ENCODE peak calls at places on chromosomes 1 and 21, in nine cellular contexts. One of them, this sample, is unnamed.

GRCh38 chr1:150551784-150552691 is 2.8 kb downstream of the ADAMTSL4 start:
- DNase-seq in hypothalamus: peak; percentile 38
- DNase-seq in activated CD4-positive, alpha-beta T cell treated with anti-CD3 and anti-CD28 coated beads, Interleukin-2, amount 50 U/mL, for 24 hours: no peak
- DNase-seq in head of caudate nucleus: peak; percentile 39
- DNase-seq in mammary epithelial cell: peak; percentile 70
- DNase-seq in iPS-NIHi11: peak; percentile 29
- DNase-seq in MM.1S: no peak
- DNase-seq in NCI-H1930: no peak
- DNase-seq in left ventricle myocardium inferior: peak; percentile 86
- DNase-seq in this sample: no peak

GRCh38 chr1:168301664-168302320 is 21.1 kb downstream of the TBX19 start:
- DNase-seq in mammary epithelial cell: peak; percentile 94
- DNase-seq in hypothalamus: no peak
- DNase-seq in MM.1S: no peak
- DNase-seq in activated CD4-positive, alpha-beta T cell treated with anti-CD3 and anti-CD28 coated beads, Interleukin-2, amount 50 U/mL, for 24 hours: no peak
- DNase-seq in NCI-H1930: no peak
- DNase-seq in iPS-NIHi11: no peak
- DNase-seq in left ventricle myocardium inferior: no peak
- DNase-seq in head of caudate nucleus: no peak
- DNase-seq in this sample: no peak

GRCh38 chr1:32250893-32251716 is at the start of gene LCK:
- DNase-seq in NCI-H1930: no peak
- DNase-seq in hypothalamus: no peak
- DNase-seq in head of caudate nucleus: no peak
- DNase-seq in left ventricle myocardium inferior: no peak
- DNase-seq in iPS-NIHi11: no peak
- DNase-seq in mammary epithelial cell: no peak
- DNase-seq in MM.1S: no peak
- DNase-seq in activated CD4-positive, alpha-beta T cell treated with anti-CD3 and anti-CD28 coated beads, Interleukin-2, amount 50 U/mL, for 24 hours: no peak
- DNase-seq in this sample: no peak

GRCh38 chr1:33320619-33321165 is at the start of gene A3GALT2:
- DNase-seq in NCI-H1930: no peak
- DNase-seq in left ventricle myocardium inferior: no peak
- DNase-seq in activated CD4-positive, alpha-beta T cell treated with anti-CD3 and anti-CD28 coated beads, Interleukin-2, amount 50 U/mL, for 24 hours: no peak
- DNase-seq in mammary epithelial cell: no peak
- DNase-seq in hypothalamus: no peak
- DNase-seq in head of caudate nucleus: no peak
- DNase-seq in iPS-NIHi11: no peak
- DNase-seq in MM.1S: no peak
- DNase-seq in this sample: no peak

GRCh38 chr1:177779325-177779965 is 190.4 kb downstream of the SEC16B start:
- DNase-seq in MM.1S: no peak
- DNase-seq in left ventricle myocardium inferior: no peak
- DNase-seq in iPS-NIHi11: peak; percentile 22
- DNase-seq in mammary epithelial cell: no peak
- DNase-seq in activated CD4-positive, alpha-beta T cell treated with anti-CD3 and anti-CD28 coated beads, Interleukin-2, amount 50 U/mL, for 24 hours: no peak
- DNase-seq in hypothalamus: no peak
- DNase-seq in head of caudate nucleus: no peak
- DNase-seq in NCI-H1930: no peak
- DNase-seq in this sample: no peak

GRCh38 chr21:39016740-39017315 is 166.4 kb downstream of the PSMG1 start:
- DNase-seq in NCI-H1930: no peak
- DNase-seq in mammary epithelial cell: no peak
- DNase-seq in head of caudate nucleus: no peak
- DNase-seq in MM.1S: peak; percentile 63
- DNase-seq in left ventricle myocardium inferior: no peak
- DNase-seq in hypothalamus: no peak
- DNase-seq in iPS-NIHi11: no peak
- DNase-seq in activated CD4-positive, alpha-beta T cell treated with anti-CD3 and anti-CD28 coated beads, Interleukin-2, amount 50 U/mL, for 24 hours: no peak
- DNase-seq in this sample: no peak

GRCh38 chr21:44999972-45000636 is 60.3 kb downstream of the SLX9 start:
- DNase-seq in hypothalamus: no peak
- DNase-seq in NCI-H1930: no peak
- DNase-seq in mammary epithelial cell: peak; percentile 26
- DNase-seq in head of caudate nucleus: no peak
- DNase-seq in left ventricle myocardium inferior: peak; percentile 9
- DNase-seq in iPS-NIHi11: no peak
- DNase-seq in activated CD4-positive, alpha-beta T cell treated with anti-CD3 and anti-CD28 coated beads, Interleukin-2, amount 50 U/mL, for 24 hours: no peak
- DNase-seq in MM.1S: no peak
- DNase-seq in this sample: no peak

GRCh38 chr1:151405167-151405951 is 6.0 kb downstream of the PSMB4 start:
- DNase-seq in head of caudate nucleus: no peak
- DNase-seq in mammary epithelial cell: no peak
- DNase-seq in MM.1S: no peak
- DNase-seq in left ventricle myocardium inferior: peak; percentile 18
- DNase-seq in hypothalamus: no peak
- DNase-seq in NCI-H1930: no peak
- DNase-seq in activated CD4-positive, alpha-beta T cell treated with anti-CD3 and anti-CD28 coated beads, Interleukin-2, amount 50 U/mL, for 24 hours: no peak
- DNase-seq in iPS-NIHi11: no peak
- DNase-seq in this sample: no peak

GRCh38 chr1:185495898-185496297 is 178.9 kb upstream of the IVNS1ABP start:
- DNase-seq in NCI-H1930: no peak
- DNase-seq in left ventricle myocardium inferior: no peak
- DNase-seq in MM.1S: no peak
- DNase-seq in mammary epithelial cell: no peak
- DNase-seq in hypothalamus: no peak
- DNase-seq in iPS-NIHi11: no peak
- DNase-seq in head of caudate nucleus: no peak
- DNase-seq in activated CD4-positive, alpha-beta T cell treated with anti-CD3 and anti-CD28 coated beads, Interleukin-2, amount 50 U/mL, for 24 hours: no peak
- DNase-seq in this sample: no peak

GRCh38 chr1:162956922-162957321 is 95.9 kb upstream of the CCDC190 start:
- DNase-seq in left ventricle myocardium inferior: no peak
- DNase-seq in head of caudate nucleus: no peak
- DNase-seq in iPS-NIHi11: no peak
- DNase-seq in activated CD4-positive, alpha-beta T cell treated with anti-CD3 and anti-CD28 coated beads, Interleukin-2, amount 50 U/mL, for 24 hours: no peak
- DNase-seq in MM.1S: no peak
- DNase-seq in mammary epithelial cell: no peak
- DNase-seq in NCI-H1930: no peak
- DNase-seq in hypothalamus: no peak
- DNase-seq in this sample: no peak

GRCh38 chr1:94875794-94876193 is 51.1 kb downstream of the CNN3 start:
- DNase-seq in MM.1S: no peak
- DNase-seq in hypothalamus: no peak
- DNase-seq in NCI-H1930: no peak
- DNase-seq in head of caudate nucleus: no peak
- DNase-seq in mammary epithelial cell: peak; percentile 88
- DNase-seq in iPS-NIHi11: no peak
- DNase-seq in left ventricle myocardium inferior: no peak
- DNase-seq in activated CD4-positive, alpha-beta T cell treated with anti-CD3 and anti-CD28 coated beads, Interleukin-2, amount 50 U/mL, for 24 hours: no peak
- DNase-seq in this sample: no peak

GRCh38 chr1:50846224-50846839 is 113.7 kb downstream of the FAF1 start:
- DNase-seq in hypothalamus: no peak
- DNase-seq in iPS-NIHi11: no peak
- DNase-seq in head of caudate nucleus: no peak
- DNase-seq in left ventricle myocardium inferior: no peak
- DNase-seq in MM.1S: no peak
- DNase-seq in NCI-H1930: no peak
- DNase-seq in mammary epithelial cell: no peak
- DNase-seq in activated CD4-positive, alpha-beta T cell treated with anti-CD3 and anti-CD28 coated beads, Interleukin-2, amount 50 U/mL, for 24 hours: no peak
- DNase-seq in this sample: no peak

GRCh38 chr1:180923024-180923841 is 10.5 kb downstream of the KIAA1614 start:
- DNase-seq in MM.1S: no peak
- DNase-seq in activated CD4-positive, alpha-beta T cell treated with anti-CD3 and anti-CD28 coated beads, Interleukin-2, amount 50 U/mL, for 24 hours: no peak
- DNase-seq in NCI-H1930: no peak
- DNase-seq in left ventricle myocardium inferior: no peak
- DNase-seq in hypothalamus: no peak
- DNase-seq in mammary epithelial cell: peak; percentile 16
- DNase-seq in head of caudate nucleus: no peak
- DNase-seq in iPS-NIHi11: peak; percentile 85
- DNase-seq in this sample: peak; percentile 97

GRCh38 chr1:20052386-20052785 is 17.6 kb upstream of the PLA2G5 start:
- DNase-seq in mammary epithelial cell: peak; percentile 36
- DNase-seq in left ventricle myocardium inferior: no peak
- DNase-seq in MM.1S: no peak
- DNase-seq in hypothalamus: no peak
- DNase-seq in head of caudate nucleus: no peak
- DNase-seq in NCI-H1930: no peak
- DNase-seq in activated CD4-positive, alpha-beta T cell treated with anti-CD3 and anti-CD28 coated beads, Interleukin-2, amount 50 U/mL, for 24 hours: no peak
- DNase-seq in iPS-NIHi11: no peak
- DNase-seq in this sample: no peak

GRCh38 chr21:29145354-29145782 is 14.9 kb downstream of the MAP3K7CL start:
- DNase-seq in NCI-H1930: no peak
- DNase-seq in left ventricle myocardium inferior: no peak
- DNase-seq in activated CD4-positive, alpha-beta T cell treated with anti-CD3 and anti-CD28 coated beads, Interleukin-2, amount 50 U/mL, for 24 hours: no peak
- DNase-seq in iPS-NIHi11: no peak
- DNase-seq in mammary epithelial cell: peak; percentile 93
- DNase-seq in hypothalamus: no peak
- DNase-seq in head of caudate nucleus: no peak
- DNase-seq in MM.1S: no peak
- DNase-seq in this sample: no peak

GRCh38 chr1:115492880-115493279 is 148.9 kb upstream of the VANGL1 start:
- DNase-seq in iPS-NIHi11: no peak
- DNase-seq in NCI-H1930: no peak
- DNase-seq in head of caudate nucleus: no peak
- DNase-seq in hypothalamus: no peak
- DNase-seq in MM.1S: no peak
- DNase-seq in mammary epithelial cell: peak; percentile 46
- DNase-seq in left ventricle myocardium inferior: no peak
- DNase-seq in activated CD4-positive, alpha-beta T cell treated with anti-CD3 and anti-CD28 coated beads, Interleukin-2, amount 50 U/mL, for 24 hours: no peak
- DNase-seq in this sample: no peak

GRCh38 chr1:155709391-155709790 is 20.5 kb downstream of the DAP3 start:
- DNase-seq in NCI-H1930: no peak
- DNase-seq in head of caudate nucleus: no peak
- DNase-seq in activated CD4-positive, alpha-beta T cell treated with anti-CD3 and anti-CD28 coated beads, Interleukin-2, amount 50 U/mL, for 24 hours: no peak
- DNase-seq in iPS-NIHi11: no peak
- DNase-seq in mammary epithelial cell: no peak
- DNase-seq in hypothalamus: no peak
- DNase-seq in left ventricle myocardium inferior: no peak
- DNase-seq in MM.1S: no peak
- DNase-seq in this sample: no peak

GRCh38 chr21:29453511-29453910 is 154.8 kb downstream of the BACH1 start:
- DNase-seq in left ventricle myocardium inferior: no peak
- DNase-seq in iPS-NIHi11: no peak
- DNase-seq in activated CD4-positive, alpha-beta T cell treated with anti-CD3 and anti-CD28 coated beads, Interleukin-2, amount 50 U/mL, for 24 hours: no peak
- DNase-seq in head of caudate nucleus: no peak
- DNase-seq in MM.1S: no peak
- DNase-seq in mammary epithelial cell: no peak
- DNase-seq in hypothalamus: no peak
- DNase-seq in NCI-H1930: no peak
- DNase-seq in this sample: no peak

GRCh38 chr1:85865183-85865582 is 156.9 kb upstream of the ZNHIT6 start:
- DNase-seq in mammary epithelial cell: no peak
- DNase-seq in hypothalamus: no peak
- DNase-seq in head of caudate nucleus: no peak
- DNase-seq in MM.1S: no peak
- DNase-seq in NCI-H1930: no peak
- DNase-seq in left ventricle myocardium inferior: no peak
- DNase-seq in activated CD4-positive, alpha-beta T cell treated with anti-CD3 and anti-CD28 coated beads, Interleukin-2, amount 50 U/mL, for 24 hours: no peak
- DNase-seq in iPS-NIHi11: no peak
- DNase-seq in this sample: no peak

GRCh38 chr1:210394281-210394798 is 65.6 kb downstream of the HHAT start:
- DNase-seq in mammary epithelial cell: peak; percentile 95
- DNase-seq in activated CD4-positive, alpha-beta T cell treated with anti-CD3 and anti-CD28 coated beads, Interleukin-2, amount 50 U/mL, for 24 hours: no peak
- DNase-seq in iPS-NIHi11: no peak
- DNase-seq in MM.1S: no peak
- DNase-seq in head of caudate nucleus: no peak
- DNase-seq in hypothalamus: no peak
- DNase-seq in left ventricle myocardium inferior: peak; percentile 52
- DNase-seq in NCI-H1930: no peak
- DNase-seq in this sample: no peak

GRCh38 chr1:39301606-39302005 is 97.1 kb downstream of the MACF1 start:
- DNase-seq in NCI-H1930: no peak
- DNase-seq in left ventricle myocardium inferior: no peak
- DNase-seq in iPS-NIHi11: no peak
- DNase-seq in hypothalamus: no peak
- DNase-seq in activated CD4-positive, alpha-beta T cell treated with anti-CD3 and anti-CD28 coated beads, Interleukin-2, amount 50 U/mL, for 24 hours: no peak
- DNase-seq in MM.1S: no peak
- DNase-seq in head of caudate nucleus: no peak
- DNase-seq in mammary epithelial cell: no peak
- DNase-seq in this sample: no peak

GRCh38 chr21:33949516-33950424 is 34.2 kb upstream of the ATP5PO start:
- DNase-seq in left ventricle myocardium inferior: no peak
- DNase-seq in activated CD4-positive, alpha-beta T cell treated with anti-CD3 and anti-CD28 coated beads, Interleukin-2, amount 50 U/mL, for 24 hours: peak; percentile 20
- DNase-seq in MM.1S: peak; percentile 49
- DNase-seq in NCI-H1930: no peak
- DNase-seq in hypothalamus: no peak
- DNase-seq in head of caudate nucleus: no peak
- DNase-seq in iPS-NIHi11: no peak
- DNase-seq in mammary epithelial cell: no peak
- DNase-seq in this sample: no peak

GRCh38 chr1:30919025-30919881 is 10.7 kb upstream of the SDC3 start:
- DNase-seq in NCI-H1930: no peak
- DNase-seq in iPS-NIHi11: no peak
- DNase-seq in left ventricle myocardium inferior: no peak
- DNase-seq in hypothalamus: no peak
- DNase-seq in MM.1S: peak; percentile 9
- DNase-seq in activated CD4-positive, alpha-beta T cell treated with anti-CD3 and anti-CD28 coated beads, Interleukin-2, amount 50 U/mL, for 24 hours: no peak
- DNase-seq in mammary epithelial cell: peak; percentile 56
- DNase-seq in head of caudate nucleus: no peak
- DNase-seq in this sample: no peak

GRCh38 chr1:23779826-23780371 is 1.7 kb downstream of the PITHD1 start:
- DNase-seq in MM.1S: no peak
- DNase-seq in left ventricle myocardium inferior: no peak
- DNase-seq in mammary epithelial cell: peak; percentile 61
- DNase-seq in head of caudate nucleus: no peak
- DNase-seq in iPS-NIHi11: no peak
- DNase-seq in activated CD4-positive, alpha-beta T cell treated with anti-CD3 and anti-CD28 coated beads, Interleukin-2, amount 50 U/mL, for 24 hours: no peak
- DNase-seq in NCI-H1930: no peak
- DNase-seq in hypothalamus: no peak
- DNase-seq in this sample: no peak

GRCh38 chr1:6412896-6413295 is 6.8 kb downstream of the HES2 start:
- DNase-seq in MM.1S: no peak
- DNase-seq in head of caudate nucleus: no peak
- DNase-seq in hypothalamus: no peak
- DNase-seq in activated CD4-positive, alpha-beta T cell treated with anti-CD3 and anti-CD28 coated beads, Interleukin-2, amount 50 U/mL, for 24 hours: no peak
- DNase-seq in iPS-NIHi11: no peak
- DNase-seq in left ventricle myocardium inferior: no peak
- DNase-seq in NCI-H1930: no peak
- DNase-seq in mammary epithelial cell: peak; percentile 77
- DNase-seq in this sample: no peak

GRCh38 chr1:151508721-151509292 is 2.4 kb upstream of the CGN start:
- DNase-seq in activated CD4-positive, alpha-beta T cell treated with anti-CD3 and anti-CD28 coated beads, Interleukin-2, amount 50 U/mL, for 24 hours: no peak
- DNase-seq in head of caudate nucleus: no peak
- DNase-seq in left ventricle myocardium inferior: no peak
- DNase-seq in NCI-H1930: no peak
- DNase-seq in mammary epithelial cell: no peak
- DNase-seq in MM.1S: no peak
- DNase-seq in iPS-NIHi11: no peak
- DNase-seq in hypothalamus: no peak
- DNase-seq in this sample: no peak

GRCh38 chr1:203188686-203189232 is 2.3 kb upstream of the CHI3L1 start:
- DNase-seq in mammary epithelial cell: no peak
- DNase-seq in hypothalamus: no peak
- DNase-seq in head of caudate nucleus: no peak
- DNase-seq in activated CD4-positive, alpha-beta T cell treated with anti-CD3 and anti-CD28 coated beads, Interleukin-2, amount 50 U/mL, for 24 hours: no peak
- DNase-seq in iPS-NIHi11: no peak
- DNase-seq in MM.1S: no peak
- DNase-seq in NCI-H1930: no peak
- DNase-seq in left ventricle myocardium inferior: no peak
- DNase-seq in this sample: no peak

GRCh38 chr1:180857947-180858768 is 54.5 kb upstream of the KIAA1614 start:
- DNase-seq in mammary epithelial cell: no peak
- DNase-seq in MM.1S: no peak
- DNase-seq in left ventricle myocardium inferior: no peak
- DNase-seq in iPS-NIHi11: no peak
- DNase-seq in head of caudate nucleus: no peak
- DNase-seq in NCI-H1930: no peak
- DNase-seq in hypothalamus: no peak
- DNase-seq in activated CD4-positive, alpha-beta T cell treated with anti-CD3 and anti-CD28 coated beads, Interleukin-2, amount 50 U/mL, for 24 hours: no peak
- DNase-seq in this sample: no peak

This sample was measured in iPS DF 6.9.